ENCODE peak calls at places on chromosomes 13 and 19, in ten cellular contexts. G is left lung, C is lower lobe of right lung, D is upper lobe of left lung, N is endodermal cell, W is Panc1, H is fibroblast of lung, M is ascending aorta, Q is cardiac fibroblast, O is keratinocyte. J is an unnamed sample.

GRCh38 chr13:91056746-91057145 is 290.7 kb upstream of the MIR17HG start:
- DNase-seq in O (no peak), C (no peak), H (no peak), Q (no peak), D (no peak), G (no peak), N (no peak), W (no peak), M (no peak), J (no peak)

GRCh38 chr13:113881614-113882265 is 17.9 kb upstream of the GAS6 start:
- DNase-seq in G (no peak), W (no peak), Q (no peak), C (no peak), H (peak; percentile 57), D (no peak), O (no peak), N (peak; percentile 23), M (no peak), J (peak; percentile 26)

GRCh38 chr19:18339703-18340102 is 695 bp upstream of the PGPEP1 start:
- DNase-seq in O (no peak), M (no peak), C (no peak), G (no peak), H (no peak), Q (peak; percentile 26), D (no peak), W (no peak), N (peak; percentile 89), J (no peak)

GRCh38 chr19:2064788-2065524 is 13.9 kb upstream of the MKNK2 start:
- DNase-seq in W (no peak), C (no peak), M (no peak), D (peak; percentile 35), G (no peak), H (no peak), N (no peak), Q (no peak), O (no peak), J (no peak)

GRCh38 chr19:34497112-34497805 is 15.7 kb downstream of the WTIP start:
- DNase-seq in C (no peak), N (no peak), Q (no peak), D (no peak), H (no peak), W (no peak), M (no peak), O (no peak), G (no peak), J (no peak)

GRCh38 chr19:45931055-45931454 is 16.5 kb upstream of the NANOS2 start:
- DNase-seq in N (no peak), M (no peak), W (no peak), H (no peak), Q (no peak), O (no peak), G (no peak), D (no peak), C (no peak), J (no peak)

GRCh38 chr13:112940236-112940635 is 28.8 kb upstream of the MCF2L start:
- DNase-seq in H (peak; percentile 3), W (no peak), C (no peak), M (no peak), O (no peak), G (no peak), D (peak; percentile 10), Q (no peak), N (no peak), J (no peak)

GRCh38 chr13:94079876-94080275 is 399.6 kb downstream of the DCT start:
- DNase-seq in O (no peak), C (no peak), G (no peak), Q (peak; percentile 42), W (no peak), H (peak; percentile 61), N (no peak), M (no peak), D (no peak), J (no peak)

GRCh38 chr19:45040059-45040767 is 1.4 kb downstream of the CLASRP start:
- DNase-seq in W (no peak), Q (no peak), D (peak; percentile 28), C (no peak), N (no peak), H (no peak), M (no peak), G (no peak), O (no peak), J (no peak)

GRCh38 chr19:16595097-16595496 is 22.9 kb upstream of the SLC35E1 start:
- DNase-seq in W (no peak), Q (no peak), M (no peak), N (no peak), O (no peak), C (no peak), H (no peak), D (no peak), G (peak; percentile 47), J (no peak)

GRCh38 chr13:40087021-40088002 is 431.9 kb downstream of the COG6 start:
- DNase-seq in H (no peak), W (no peak), D (no peak), G (no peak), M (no peak), C (no peak), O (no peak), N (peak; percentile 52), Q (no peak), J (peak; percentile 63)

GRCh38 chr13:27201661-27202060 is 30.1 kb upstream of the USP12 start:
- DNase-seq in Q (no peak), C (no peak), M (no peak), D (no peak), H (no peak), O (no peak), G (no peak), N (no peak), W (no peak), J (peak; percentile 42)

GRCh38 chr19:37227996-37228395 is 10.0 kb downstream of the ZNF383 start:
- DNase-seq in H (no peak), O (no peak), W (no peak), D (no peak), C (no peak), M (no peak), Q (peak; percentile 11), N (peak; percentile 86), G (no peak), J (no peak)

GRCh38 chr13:66574606-66575005 is 655.5 kb downstream of the PCDH9 start:
- DNase-seq in M (no peak), D (no peak), W (no peak), O (no peak), C (no peak), H (peak; percentile 69), G (no peak), Q (peak; percentile 80), N (no peak), J (no peak)

GRCh38 chr13:41500501-41500900 is 43.2 kb downstream of the RGCC start:
- DNase-seq in D (no peak), O (peak; percentile 40), C (no peak), M (no peak), Q (peak; percentile 16), H (peak; percentile 13), N (no peak), W (no peak), G (no peak), J (peak; percentile 73)

GRCh38 chr19:27974082-27974513 is 1238.9 kb downstream of the UQCRFS1 start:
- DNase-seq in N (peak; percentile 83), C (no peak), D (no peak), Q (peak; percentile 45), W (no peak), G (no peak), O (no peak), H (peak; percentile 56), M (no peak), J (peak; percentile 0)
- TF ChIP-seq CTCF in N (peak; percentile 96), C (peak; percentile 26), D (no peak), Q (peak; percentile 65), W (peak; percentile 87), G (no peak), O (peak; percentile 56), H (peak; percentile 19), M (no peak), J (peak; percentile 29)

GRCh38 chr13:70795484-70795883 is 687.2 kb upstream of the KLHL1 start:
- DNase-seq in M (no peak), H (no peak), G (no peak), Q (no peak), C (no peak), W (no peak), O (no peak), D (no peak), N (no peak), J (no peak)
- TF ChIP-seq CTCF in M (no peak), H (no peak), G (no peak), Q (no peak), C (no peak), W (no peak), O (no peak), D (no peak), N (peak; percentile 60), J (no peak)

GRCh38 chr13:110826861-110827672 is 87.8 kb downstream of the ANKRD10 start:
- DNase-seq in G (no peak), M (no peak), D (no peak), W (no peak), N (no peak), C (no peak), O (no peak), Q (no peak), H (no peak), J (no peak)

GRCh38 chr13:110826101-110826500 is 88.8 kb downstream of the ANKRD10 start:
- DNase-seq in O (no peak), N (peak; percentile 7), W (no peak), M (no peak), Q (no peak), G (no peak), D (no peak), H (no peak), C (no peak), J (no peak)

GRCh38 chr13:110824901-110825300 is 90.0 kb downstream of the ANKRD10 start:
- DNase-seq in M (no peak), W (no peak), N (peak; percentile 25), O (no peak), G (no peak), C (no peak), D (no peak), Q (no peak), H (no peak), J (no peak)

GRCh38 chr13:110828705-110829104 is 86.2 kb downstream of the ANKRD10 start:
- DNase-seq in N (no peak), H (no peak), D (no peak), C (no peak), Q (no peak), W (no peak), M (no peak), O (no peak), G (no peak), J (no peak)

GRCh38 chr13:110825516-110825915 is 89.4 kb downstream of the ANKRD10 start:
- DNase-seq in Q (no peak), H (no peak), G (no peak), W (no peak), O (no peak), N (peak; percentile 29), C (no peak), M (no peak), D (no peak), J (no peak)
- TF ChIP-seq CTCF in Q (no peak), H (no peak), G (no peak), W (no peak), O (no peak), N (no peak), C (no peak), M (no peak), D (no peak), J (no peak)

DNA sequence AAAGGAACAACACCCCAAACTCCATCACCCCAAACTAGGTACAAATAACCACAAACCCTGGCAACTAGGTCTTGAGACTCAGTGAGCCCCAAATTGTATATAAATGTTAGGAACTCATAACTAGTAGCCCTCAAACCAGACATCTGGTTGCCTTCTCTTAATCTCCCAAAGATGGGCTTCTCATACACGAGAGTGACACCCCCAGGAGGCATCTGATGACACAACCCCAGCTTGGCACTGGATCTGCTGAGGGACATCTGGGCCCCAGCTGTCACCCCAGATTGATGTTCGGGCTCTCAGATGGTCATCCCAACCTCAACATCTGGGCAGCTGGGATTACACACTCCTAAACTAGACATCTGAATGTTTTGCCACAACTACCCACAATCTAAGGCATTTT is 14.8 kb downstream of the RABAC1 start:
- DNase-seq in D (no peak), N (no peak), H (no peak), W (no peak), O (no peak), Q (no peak), M (no peak), G (no peak), C (no peak), J (no peak)
- TF ChIP-seq CTCF in D (no peak), N (no peak), H (no peak), W (no peak), O (no peak), Q (no peak), M (no peak), G (no peak), C (no peak), J (no peak)